ENCODE peak calls at places on chromosomes 13 and 19, in ten cellular contexts. One of them, this sample, is unnamed.
A peak's percentile ranks its signal among the peaks of the same experiment; 100 is the strongest.

GRCh38 chr13:113742445-113743120 is 16.4 kb upstream of the TMEM255B start:
- DNase-seq in thoracic aorta: no peak
- DNase-seq in heart left ventricle: no peak
- DNase-seq in endodermal cell: no peak
- DNase-seq in mucosa of descending colon: peak; percentile 33
- DNase-seq in H1: no peak
- DNase-seq in BJ: no peak
- DNase-seq in cardiac muscle cell: no peak
- DNase-seq in AG04449: no peak
- DNase-seq in spleen: peak; percentile 62
- DNase-seq in this sample: peak; percentile 32

GRCh38 chr13:49240017-49240416 is 7.7 kb upstream of the CDADC1 start:
- DNase-seq in thoracic aorta: no peak
- DNase-seq in heart left ventricle: no peak
- DNase-seq in endodermal cell: peak; percentile 63
- DNase-seq in mucosa of descending colon: no peak
- DNase-seq in H1: no peak
- DNase-seq in BJ: no peak
- DNase-seq in cardiac muscle cell: peak; percentile 2
- DNase-seq in AG04449: no peak
- DNase-seq in spleen: no peak
- DNase-seq in this sample: no peak

GRCh38 chr19:46788968-46789338 is 559 bp upstream of the SLC1A5 start:
- DNase-seq in thoracic aorta: no peak
- DNase-seq in heart left ventricle: no peak
- DNase-seq in endodermal cell: no peak
- DNase-seq in mucosa of descending colon: no peak
- DNase-seq in H1: no peak
- DNase-seq in BJ: no peak
- DNase-seq in cardiac muscle cell: no peak
- DNase-seq in AG04449: no peak
- DNase-seq in spleen: no peak
- DNase-seq in this sample: no peak

GRCh38 chr13:113879506-113880360 is 15.9 kb upstream of the GAS6 start:
- DNase-seq in thoracic aorta: no peak
- DNase-seq in heart left ventricle: no peak
- DNase-seq in endodermal cell: peak; percentile 23
- DNase-seq in mucosa of descending colon: no peak
- DNase-seq in H1: no peak
- DNase-seq in BJ: no peak
- DNase-seq in cardiac muscle cell: peak; percentile 43
- DNase-seq in AG04449: no peak
- DNase-seq in spleen: no peak
- DNase-seq in this sample: no peak

GRCh38 chr19:29293736-29294342 is 80.9 kb upstream of the UQCRFS1 start:
- DNase-seq in thoracic aorta: no peak
- DNase-seq in heart left ventricle: no peak
- DNase-seq in endodermal cell: no peak
- DNase-seq in mucosa of descending colon: no peak
- DNase-seq in H1: no peak
- DNase-seq in BJ: no peak
- DNase-seq in cardiac muscle cell: no peak
- DNase-seq in AG04449: no peak
- DNase-seq in spleen: no peak
- DNase-seq in this sample: no peak

GRCh38 chr19:5907216-5907615 is 2.5 kb downstream of the VMAC start:
- DNase-seq in thoracic aorta: no peak
- DNase-seq in heart left ventricle: no peak
- DNase-seq in endodermal cell: no peak
- DNase-seq in mucosa of descending colon: no peak
- DNase-seq in H1: no peak
- DNase-seq in BJ: no peak
- DNase-seq in cardiac muscle cell: no peak
- DNase-seq in AG04449: no peak
- DNase-seq in spleen: no peak
- DNase-seq in this sample: no peak

GRCh38 chr19:35509018-35509652 is 4.3 kb downstream of the DMKN start:
- DNase-seq in thoracic aorta: no peak
- DNase-seq in heart left ventricle: no peak
- DNase-seq in endodermal cell: peak; percentile 89
- DNase-seq in mucosa of descending colon: peak; percentile 60
- DNase-seq in H1: no peak
- DNase-seq in BJ: no peak
- DNase-seq in cardiac muscle cell: peak; percentile 63
- DNase-seq in AG04449: no peak
- DNase-seq in spleen: peak; percentile 80
- DNase-seq in this sample: no peak

GRCh38 chr13:35978607-35979316 is 152.4 kb downstream of the DCLK1 start:
- DNase-seq in thoracic aorta: no peak
- DNase-seq in heart left ventricle: peak; percentile 37
- DNase-seq in endodermal cell: peak; percentile 74
- DNase-seq in mucosa of descending colon: no peak
- DNase-seq in H1: no peak
- DNase-seq in BJ: no peak
- DNase-seq in cardiac muscle cell: peak; percentile 55
- DNase-seq in AG04449: no peak
- DNase-seq in spleen: no peak
- DNase-seq in this sample: peak; percentile 38

GRCh38 chr13:64314286-64314685 is 2898.6 kb upstream of the PCDH20 start:
- DNase-seq in thoracic aorta: no peak
- DNase-seq in heart left ventricle: no peak
- DNase-seq in endodermal cell: no peak
- DNase-seq in mucosa of descending colon: no peak
- DNase-seq in H1: no peak
- DNase-seq in BJ: peak; percentile 9
- DNase-seq in cardiac muscle cell: no peak
- DNase-seq in AG04449: no peak
- DNase-seq in spleen: no peak
- DNase-seq in this sample: peak; percentile 40

GRCh38 chr13:75656590-75656989 is 20.5 kb downstream of the LMO7 start:
- DNase-seq in thoracic aorta: no peak
- DNase-seq in heart left ventricle: no peak
- DNase-seq in endodermal cell: no peak
- DNase-seq in mucosa of descending colon: no peak
- DNase-seq in H1: no peak
- DNase-seq in BJ: no peak
- DNase-seq in cardiac muscle cell: no peak
- DNase-seq in AG04449: no peak
- DNase-seq in spleen: no peak
- DNase-seq in this sample: no peak

GRCh38 chr19:19081642-19082151 is 17.9 kb downstream of the SLC25A42 start:
- DNase-seq in thoracic aorta: no peak
- DNase-seq in heart left ventricle: peak; percentile 48
- DNase-seq in endodermal cell: no peak
- DNase-seq in mucosa of descending colon: no peak
- DNase-seq in H1: no peak
- DNase-seq in BJ: no peak
- DNase-seq in cardiac muscle cell: no peak
- DNase-seq in AG04449: no peak
- DNase-seq in spleen: no peak
- DNase-seq in this sample: no peak

GRCh38 chr13:30126903-30127428 is 180.4 kb downstream of the KATNAL1 start:
- DNase-seq in thoracic aorta: no peak
- DNase-seq in heart left ventricle: no peak
- DNase-seq in endodermal cell: no peak
- DNase-seq in mucosa of descending colon: no peak
- DNase-seq in H1: no peak
- DNase-seq in BJ: peak; percentile 72
- DNase-seq in cardiac muscle cell: no peak
- DNase-seq in AG04449: no peak
- DNase-seq in spleen: no peak
- DNase-seq in this sample: no peak

GRCh38 chr19:52331757-52332156 is 4.3 kb upstream of the ZNF610 start:
- DNase-seq in thoracic aorta: no peak
- DNase-seq in heart left ventricle: no peak
- DNase-seq in endodermal cell: no peak
- DNase-seq in mucosa of descending colon: no peak
- DNase-seq in H1: no peak
- DNase-seq in BJ: no peak
- DNase-seq in cardiac muscle cell: no peak
- DNase-seq in AG04449: no peak
- DNase-seq in spleen: no peak
- DNase-seq in this sample: no peak

GRCh38 chr19:2329162-2329505 is 650 bp downstream of the SPPL2B start:
- DNase-seq in thoracic aorta: no peak
- DNase-seq in heart left ventricle: no peak
- DNase-seq in endodermal cell: no peak
- DNase-seq in mucosa of descending colon: no peak
- DNase-seq in H1: no peak
- DNase-seq in BJ: no peak
- DNase-seq in cardiac muscle cell: no peak
- DNase-seq in AG04449: no peak
- DNase-seq in spleen: no peak
- DNase-seq in this sample: no peak

GRCh38 chr19:33300016-33300981 is 2.0 kb downstream of the CEBPA start:
- DNase-seq in thoracic aorta: no peak
- DNase-seq in heart left ventricle: no peak
- DNase-seq in endodermal cell: no peak
- DNase-seq in mucosa of descending colon: peak; percentile 58
- DNase-seq in H1: no peak
- DNase-seq in BJ: no peak
- DNase-seq in cardiac muscle cell: no peak
- DNase-seq in AG04449: no peak
- DNase-seq in spleen: no peak
- DNase-seq in this sample: no peak
- H3K4me3 ChIP-seq in thoracic aorta: peak overlapping the region; percentile 95
- H3K4me3 ChIP-seq in heart left ventricle: peak overlapping the region; percentile 86
- H3K4me3 ChIP-seq in endodermal cell: no peak overlapping the region
- H3K4me3 ChIP-seq in mucosa of descending colon: peak overlapping the region; percentile 38
- H3K4me3 ChIP-seq in H1: no peak overlapping the region
- H3K4me3 ChIP-seq in BJ: no peak overlapping the region
- H3K4me3 ChIP-seq in cardiac muscle cell: no peak overlapping the region
- H3K4me3 ChIP-seq in AG04449: no peak overlapping the region
- H3K4me3 ChIP-seq in spleen: peak overlapping the region; percentile 74
- H3K4me3 ChIP-seq in this sample: no peak overlapping the region

DNA sequence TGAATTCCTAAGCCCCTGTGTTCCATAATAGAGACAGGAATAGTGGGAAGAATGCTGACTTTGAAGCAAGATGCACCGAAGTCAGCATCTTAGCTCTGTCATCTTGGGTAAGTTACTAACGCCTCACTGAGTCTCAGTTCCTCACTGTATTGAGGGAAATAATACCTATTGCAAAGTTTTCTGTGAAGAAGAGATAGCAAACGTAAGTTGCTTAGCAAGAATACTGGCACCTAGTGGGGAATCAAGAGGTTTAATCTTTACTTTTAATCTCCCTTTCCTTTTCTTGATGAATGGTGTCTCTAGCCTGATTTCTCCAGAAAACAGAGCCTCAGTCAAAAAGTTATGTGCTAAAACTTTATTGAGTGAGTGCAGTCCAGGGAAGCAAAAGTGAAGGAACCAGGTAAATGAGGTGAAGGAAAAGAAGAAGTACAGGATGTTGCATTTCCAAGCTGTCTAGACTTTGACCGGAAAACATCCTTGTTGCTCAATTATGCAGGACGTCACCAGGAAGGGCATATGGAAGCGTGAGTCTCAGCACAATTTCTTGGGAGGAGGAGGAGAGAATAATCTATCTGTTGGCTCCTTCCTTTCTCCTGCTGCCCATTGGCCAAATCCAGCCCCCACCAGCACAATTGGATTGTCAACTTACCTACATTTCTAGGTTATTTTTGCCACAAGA is 210.0 kb downstream of the B3GLCT start:
- DNase-seq in thoracic aorta: no peak
- DNase-seq in heart left ventricle: no peak
- DNase-seq in endodermal cell: no peak
- DNase-seq in mucosa of descending colon: no peak
- DNase-seq in H1: no peak
- DNase-seq in BJ: no peak
- DNase-seq in cardiac muscle cell: no peak
- DNase-seq in AG04449: no peak
- DNase-seq in spleen: no peak
- DNase-seq in this sample: no peak
- TF ChIP-seq CTCF in thoracic aorta: no peak
- TF ChIP-seq CTCF in heart left ventricle: no peak
- TF ChIP-seq CTCF in endodermal cell: peak; percentile 65
- TF ChIP-seq CTCF in mucosa of descending colon: no peak
- TF ChIP-seq CTCF in H1: no peak
- TF ChIP-seq CTCF in BJ: peak; percentile 16
- TF ChIP-seq CTCF in cardiac muscle cell: peak; percentile 27
- TF ChIP-seq CTCF in AG04449: no peak
- TF ChIP-seq CTCF in spleen: no peak
- TF ChIP-seq CTCF in this sample: peak; percentile 18

GRCh38 chr13:46659413-46660065 is 106.6 kb downstream of the LRCH1 start:
- DNase-seq in thoracic aorta: no peak
- DNase-seq in heart left ventricle: no peak
- DNase-seq in endodermal cell: no peak
- DNase-seq in mucosa of descending colon: no peak
- DNase-seq in H1: no peak
- DNase-seq in BJ: no peak
- DNase-seq in cardiac muscle cell: no peak
- DNase-seq in AG04449: no peak
- DNase-seq in spleen: no peak
- DNase-seq in this sample: no peak

GRCh38 chr13:46656786-46657185 is 103.8 kb downstream of the LRCH1 start:
- DNase-seq in thoracic aorta: no peak
- DNase-seq in heart left ventricle: no peak
- DNase-seq in endodermal cell: no peak
- DNase-seq in mucosa of descending colon: no peak
- DNase-seq in H1: no peak
- DNase-seq in BJ: no peak
- DNase-seq in cardiac muscle cell: no peak
- DNase-seq in AG04449: no peak
- DNase-seq in spleen: no peak
- DNase-seq in this sample: no peak

GRCh38 chr13:46655727-46656180 is 102.8 kb downstream of the LRCH1 start:
- DNase-seq in thoracic aorta: no peak
- DNase-seq in heart left ventricle: no peak
- DNase-seq in endodermal cell: no peak
- DNase-seq in mucosa of descending colon: no peak
- DNase-seq in H1: no peak
- DNase-seq in BJ: no peak
- DNase-seq in cardiac muscle cell: peak; percentile 25
- DNase-seq in AG04449: no peak
- DNase-seq in spleen: no peak
- DNase-seq in this sample: no peak

GRCh38 chr13:46660408-46660807 is 107.4 kb downstream of the LRCH1 start:
- DNase-seq in thoracic aorta: no peak
- DNase-seq in heart left ventricle: no peak
- DNase-seq in endodermal cell: no peak
- DNase-seq in mucosa of descending colon: no peak
- DNase-seq in H1: no peak
- DNase-seq in BJ: no peak
- DNase-seq in cardiac muscle cell: no peak
- DNase-seq in AG04449: no peak
- DNase-seq in spleen: no peak
- DNase-seq in this sample: no peak

GRCh38 chr13:46654956-46655726 is 102.2 kb downstream of the LRCH1 start:
- DNase-seq in thoracic aorta: no peak
- DNase-seq in heart left ventricle: no peak
- DNase-seq in endodermal cell: no peak
- DNase-seq in mucosa of descending colon: no peak
- DNase-seq in H1: no peak
- DNase-seq in BJ: no peak
- DNase-seq in cardiac muscle cell: no peak
- DNase-seq in AG04449: no peak
- DNase-seq in spleen: no peak
- DNase-seq in this sample: no peak
- H3K4me3 ChIP-seq in thoracic aorta: peak overlapping the region; percentile 48
- H3K4me3 ChIP-seq in heart left ventricle: no peak overlapping the region
- H3K4me3 ChIP-seq in endodermal cell: no peak overlapping the region
- H3K4me3 ChIP-seq in mucosa of descending colon: no peak overlapping the region
- H3K4me3 ChIP-seq in H1: no peak overlapping the region
- H3K4me3 ChIP-seq in BJ: no peak overlapping the region
- H3K4me3 ChIP-seq in cardiac muscle cell: no peak overlapping the region
- H3K4me3 ChIP-seq in AG04449: no peak overlapping the region
- H3K4me3 ChIP-seq in spleen: no peak overlapping the region
- H3K4me3 ChIP-seq in this sample: no peak overlapping the region

GRCh38 chr13:86976521-86977324 is 694.4 kb upstream of the SLITRK5 start:
- DNase-seq in thoracic aorta: no peak
- DNase-seq in heart left ventricle: no peak
- DNase-seq in endodermal cell: no peak
- DNase-seq in mucosa of descending colon: no peak
- DNase-seq in H1: no peak
- DNase-seq in BJ: no peak
- DNase-seq in cardiac muscle cell: no peak
- DNase-seq in AG04449: no peak
- DNase-seq in spleen: no peak
- DNase-seq in this sample: no peak
- TF ChIP-seq CTCF in thoracic aorta: no peak
- TF ChIP-seq CTCF in heart left ventricle: no peak
- TF ChIP-seq CTCF in endodermal cell: no peak
- TF ChIP-seq CTCF in mucosa of descending colon: no peak
- TF ChIP-seq CTCF in H1: no peak
- TF ChIP-seq CTCF in BJ: no peak
- TF ChIP-seq CTCF in cardiac muscle cell: no peak
- TF ChIP-seq CTCF in AG04449: no peak
- TF ChIP-seq CTCF in spleen: no peak
- TF ChIP-seq CTCF in this sample: no peak

This sample was measured in retinal pigment epithelial cell.